ENCODE peak calls at places on chromosomes 3 and 15, in five cellular contexts. One of them, this sample, is unnamed. For H3K4me1 and H3K36me3, the result is how much of the 10 kb centered on the place peaks cover.

GRCh38 chr3:108018552-108018951 is 72.3 kb downstream of the CD47 start:
- DNase-seq in ascending aorta: no peak
- DNase-seq in GM23248: no peak
- DNase-seq in naive thymus-derived CD4-positive, alpha-beta T cell: no peak
- DNase-seq in mammary epithelial cell: no peak
- DNase-seq in this sample: no peak

GRCh38 chr3:139561959-139562676 is 22.6 kb upstream of the RBP1 start:
- DNase-seq in mammary epithelial cell: peak
- DNase-seq in naive thymus-derived CD4-positive, alpha-beta T cell: no peak
- DNase-seq in ascending aorta: no peak
- DNase-seq in GM23248: peak
- DNase-seq in this sample: peak

GRCh38 chr3:55402886-55403605 is 84.1 kb downstream of the WNT5A start:
- DNase-seq in ascending aorta: no peak
- DNase-seq in mammary epithelial cell: peak
- DNase-seq in GM23248: peak
- DNase-seq in naive thymus-derived CD4-positive, alpha-beta T cell: no peak
- DNase-seq in this sample: no peak

GRCh38 chr3:127746400-127747057 is 73.8 kb downstream of the ABTB1 start:
- DNase-seq in naive thymus-derived CD4-positive, alpha-beta T cell: no peak
- DNase-seq in mammary epithelial cell: no peak
- DNase-seq in GM23248: no peak
- DNase-seq in ascending aorta: no peak
- DNase-seq in this sample: no peak

GRCh38 chr3:119627461-119627860 is 29.8 kb downstream of the PLA1A start:
- DNase-seq in ascending aorta: peak
- DNase-seq in mammary epithelial cell: no peak
- DNase-seq in GM23248: no peak
- DNase-seq in naive thymus-derived CD4-positive, alpha-beta T cell: no peak
- DNase-seq in this sample: no peak

GRCh38 chr3:174784206-174784934 is 74.8 kb upstream of the NAALADL2 start:
- DNase-seq in mammary epithelial cell: no peak
- DNase-seq in naive thymus-derived CD4-positive, alpha-beta T cell: no peak
- DNase-seq in ascending aorta: no peak
- DNase-seq in GM23248: peak
- DNase-seq in this sample: peak

GRCh38 chr3:195100903-195101591 is 169.9 kb downstream of the XXYLT1 start:
- DNase-seq in GM23248: peak
- DNase-seq in mammary epithelial cell: no peak
- DNase-seq in ascending aorta: no peak
- DNase-seq in naive thymus-derived CD4-positive, alpha-beta T cell: no peak
- DNase-seq in this sample: peak

GRCh38 chr3:4826237-4827100 is 152.8 kb upstream of the BHLHE40 start:
- DNase-seq in GM23248: peak
- DNase-seq in ascending aorta: peak
- DNase-seq in mammary epithelial cell: no peak
- DNase-seq in naive thymus-derived CD4-positive, alpha-beta T cell: no peak
- DNase-seq in this sample: no peak

GRCh38 chr15:75641176-75641498 is 1.1 kb upstream of the IMP3 start:
- DNase-seq in naive thymus-derived CD4-positive, alpha-beta T cell: no peak
- DNase-seq in GM23248: no peak
- DNase-seq in mammary epithelial cell: no peak
- DNase-seq in ascending aorta: no peak
- DNase-seq in this sample: no peak

GRCh38 chr15:87849181-87849580 is 407.4 kb downstream of the NTRK3 start:
- DNase-seq in naive thymus-derived CD4-positive, alpha-beta T cell: no peak
- DNase-seq in ascending aorta: no peak
- DNase-seq in mammary epithelial cell: no peak
- DNase-seq in GM23248: peak
- DNase-seq in this sample: no peak

GRCh38 chr3:20103731-20104130 is 63.5 kb downstream of the KAT2B start:
- DNase-seq in ascending aorta: no peak
- DNase-seq in naive thymus-derived CD4-positive, alpha-beta T cell: no peak
- DNase-seq in GM23248: no peak
- DNase-seq in mammary epithelial cell: no peak
- DNase-seq in this sample: no peak

GRCh38 chr3:65130782-65131181 is 443.0 kb upstream of the ADAMTS9 start:
- DNase-seq in mammary epithelial cell: peak
- DNase-seq in ascending aorta: no peak
- DNase-seq in naive thymus-derived CD4-positive, alpha-beta T cell: no peak
- DNase-seq in GM23248: peak
- DNase-seq in this sample: no peak

GRCh38 chr15:101269479-101270223 is 7.6 kb downstream of the SELENOS start:
- DNase-seq in naive thymus-derived CD4-positive, alpha-beta T cell: no peak
- DNase-seq in ascending aorta: no peak
- DNase-seq in GM23248: peak
- DNase-seq in mammary epithelial cell: no peak
- DNase-seq in this sample: peak

GRCh38 chr3:83477563-83477962 is 1481.2 kb upstream of the CADM2 start:
- DNase-seq in mammary epithelial cell: no peak
- DNase-seq in GM23248: no peak
- DNase-seq in naive thymus-derived CD4-positive, alpha-beta T cell: no peak
- DNase-seq in ascending aorta: no peak
- DNase-seq in this sample: no peak

GRCh38 chr15:64651573-64652260 is 123.7 kb downstream of the RBPMS2 start:
- DNase-seq in mammary epithelial cell: peak
- DNase-seq in GM23248: no peak
- DNase-seq in naive thymus-derived CD4-positive, alpha-beta T cell: peak
- DNase-seq in ascending aorta: no peak
- DNase-seq in this sample: peak

GRCh38 chr3:11509175-11510000 is 134.3 kb downstream of the VGLL4 start:
- DNase-seq in naive thymus-derived CD4-positive, alpha-beta T cell: no peak
- DNase-seq in ascending aorta: peak
- DNase-seq in mammary epithelial cell: no peak
- DNase-seq in GM23248: peak
- DNase-seq in this sample: peak
- H3K4me1 ChIP-seq in naive thymus-derived CD4-positive, alpha-beta T cell: under half
- H3K4me1 ChIP-seq in ascending aorta: under half
- H3K4me1 ChIP-seq in mammary epithelial cell: under half
- H3K4me1 ChIP-seq in GM23248: under half
- H3K4me1 ChIP-seq in this sample: under half

GRCh38 chr15:85589873-85590272 is 204.9 kb downstream of the KLHL25 start:
- DNase-seq in naive thymus-derived CD4-positive, alpha-beta T cell: no peak
- DNase-seq in mammary epithelial cell: peak
- DNase-seq in ascending aorta: no peak
- DNase-seq in GM23248: peak
- DNase-seq in this sample: peak
- H3K36me3 ChIP-seq in naive thymus-derived CD4-positive, alpha-beta T cell: under half
- H3K36me3 ChIP-seq in mammary epithelial cell: under half
- H3K36me3 ChIP-seq in ascending aorta: under half
- H3K36me3 ChIP-seq in GM23248: under half
- H3K36me3 ChIP-seq in this sample: under half

GRCh38 chr3:187770224-187770623 is 25.0 kb upstream of the BCL6 start:
- DNase-seq in GM23248: no peak
- DNase-seq in ascending aorta: no peak
- DNase-seq in naive thymus-derived CD4-positive, alpha-beta T cell: no peak
- DNase-seq in mammary epithelial cell: no peak
- DNase-seq in this sample: no peak

GRCh38 chr3:187775549-187775948 is 30.3 kb upstream of the BCL6 start:
- DNase-seq in mammary epithelial cell: no peak
- DNase-seq in GM23248: no peak
- DNase-seq in ascending aorta: no peak
- DNase-seq in naive thymus-derived CD4-positive, alpha-beta T cell: no peak
- DNase-seq in this sample: no peak

GRCh38 chr3:187773963-187774789 is 28.9 kb upstream of the BCL6 start:
- DNase-seq in mammary epithelial cell: peak
- DNase-seq in ascending aorta: peak
- DNase-seq in GM23248: no peak
- DNase-seq in naive thymus-derived CD4-positive, alpha-beta T cell: no peak
- DNase-seq in this sample: no peak

GRCh38 chr3:187769771-187770170 is 24.5 kb upstream of the BCL6 start:
- DNase-seq in naive thymus-derived CD4-positive, alpha-beta T cell: no peak
- DNase-seq in GM23248: no peak
- DNase-seq in mammary epithelial cell: no peak
- DNase-seq in ascending aorta: no peak
- DNase-seq in this sample: no peak

DNA sequence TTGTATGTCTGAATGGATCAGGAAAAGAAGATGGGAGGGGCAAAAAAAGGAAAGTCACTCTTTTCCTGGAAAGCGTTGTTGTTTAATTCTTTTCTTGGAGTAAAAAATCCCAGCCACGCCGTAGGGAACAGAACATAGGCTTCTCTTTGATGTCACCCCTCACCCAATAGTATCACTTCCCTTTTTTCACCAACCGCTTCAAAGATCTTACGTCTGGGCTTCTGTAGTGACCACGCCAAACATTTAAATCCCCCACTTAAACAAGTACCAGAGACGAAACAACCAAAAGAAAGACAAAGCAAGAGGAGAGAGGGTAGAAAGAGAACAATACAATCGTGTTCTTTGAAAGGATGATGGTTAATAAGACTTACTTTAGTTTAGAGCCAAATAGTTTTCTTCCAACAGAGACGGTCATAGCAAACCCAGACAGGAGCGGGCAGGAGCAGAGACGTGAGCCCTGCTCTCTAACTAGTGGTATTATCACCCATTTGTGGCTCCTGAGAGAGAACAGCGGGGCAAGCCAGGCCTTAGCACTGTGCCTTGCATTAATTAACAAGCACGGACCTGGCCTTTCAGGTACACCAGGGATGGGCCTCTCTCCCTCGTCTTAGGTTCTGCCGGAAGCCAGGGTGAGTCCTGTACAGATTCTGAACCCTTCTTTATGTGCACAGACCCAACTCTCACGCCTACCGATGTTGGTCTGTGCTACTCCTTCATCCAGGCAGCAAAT is 28.1 kb upstream of the BCL6 start:
- DNase-seq in mammary epithelial cell: no peak
- DNase-seq in naive thymus-derived CD4-positive, alpha-beta T cell: no peak
- DNase-seq in ascending aorta: no peak
- DNase-seq in GM23248: no peak
- DNase-seq in this sample: no peak
- H3K4me1 ChIP-seq in mammary epithelial cell: under half
- H3K4me1 ChIP-seq in naive thymus-derived CD4-positive, alpha-beta T cell: under half
- H3K4me1 ChIP-seq in ascending aorta: under half
- H3K4me1 ChIP-seq in GM23248: under half
- H3K4me1 ChIP-seq in this sample: under half

DNA sequence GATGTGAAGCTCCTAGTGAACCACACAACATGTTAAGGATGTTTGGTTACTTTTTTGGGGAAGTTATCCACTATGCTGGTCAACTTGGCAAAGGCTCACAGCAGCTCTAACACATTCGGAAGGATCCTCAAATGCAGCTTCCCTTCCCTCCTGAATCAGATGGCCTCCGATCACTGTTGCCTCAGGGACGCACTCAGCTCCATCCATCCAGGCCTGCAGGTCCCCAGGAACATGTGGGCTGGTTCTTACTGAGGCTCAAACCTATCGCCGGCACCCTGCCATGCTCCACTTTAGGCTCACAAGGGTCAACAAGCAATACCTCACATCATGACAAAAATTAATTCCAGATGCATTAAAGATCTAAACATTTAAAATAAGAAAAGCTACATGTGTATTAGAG is 68.0 kb downstream of the CORO2B start:
- DNase-seq in GM23248: no peak
- DNase-seq in mammary epithelial cell: no peak
- DNase-seq in ascending aorta: no peak
- DNase-seq in naive thymus-derived CD4-positive, alpha-beta T cell: no peak
- DNase-seq in this sample: no peak
- H3K36me3 ChIP-seq in GM23248: under half
- H3K36me3 ChIP-seq in mammary epithelial cell: under half
- H3K36me3 ChIP-seq in ascending aorta: under half
- H3K36me3 ChIP-seq in naive thymus-derived CD4-positive, alpha-beta T cell: under half
- H3K36me3 ChIP-seq in this sample: under half

GRCh38 chr3:39386331-39386730 is 3.2 kb downstream of the SLC25A38 start:
- DNase-seq in mammary epithelial cell: no peak
- DNase-seq in ascending aorta: no peak
- DNase-seq in GM23248: no peak
- DNase-seq in naive thymus-derived CD4-positive, alpha-beta T cell: no peak
- DNase-seq in this sample: no peak

GRCh38 chr3:39388741-39389248 is 5.6 kb downstream of the SLC25A38 start:
- DNase-seq in GM23248: no peak
- DNase-seq in naive thymus-derived CD4-positive, alpha-beta T cell: no peak
- DNase-seq in mammary epithelial cell: no peak
- DNase-seq in ascending aorta: no peak
- DNase-seq in this sample: no peak

GRCh38 chr3:39385456-39386098 is 2.4 kb downstream of the SLC25A38 start:
- DNase-seq in GM23248: no peak
- DNase-seq in mammary epithelial cell: no peak
- DNase-seq in ascending aorta: no peak
- DNase-seq in naive thymus-derived CD4-positive, alpha-beta T cell: no peak
- DNase-seq in this sample: no peak

GRCh38 chr3:39384665-39385000 is 1.5 kb downstream of the SLC25A38 start:
- DNase-seq in naive thymus-derived CD4-positive, alpha-beta T cell: no peak
- DNase-seq in mammary epithelial cell: no peak
- DNase-seq in GM23248: no peak
- DNase-seq in ascending aorta: no peak
- DNase-seq in this sample: no peak

DNA sequence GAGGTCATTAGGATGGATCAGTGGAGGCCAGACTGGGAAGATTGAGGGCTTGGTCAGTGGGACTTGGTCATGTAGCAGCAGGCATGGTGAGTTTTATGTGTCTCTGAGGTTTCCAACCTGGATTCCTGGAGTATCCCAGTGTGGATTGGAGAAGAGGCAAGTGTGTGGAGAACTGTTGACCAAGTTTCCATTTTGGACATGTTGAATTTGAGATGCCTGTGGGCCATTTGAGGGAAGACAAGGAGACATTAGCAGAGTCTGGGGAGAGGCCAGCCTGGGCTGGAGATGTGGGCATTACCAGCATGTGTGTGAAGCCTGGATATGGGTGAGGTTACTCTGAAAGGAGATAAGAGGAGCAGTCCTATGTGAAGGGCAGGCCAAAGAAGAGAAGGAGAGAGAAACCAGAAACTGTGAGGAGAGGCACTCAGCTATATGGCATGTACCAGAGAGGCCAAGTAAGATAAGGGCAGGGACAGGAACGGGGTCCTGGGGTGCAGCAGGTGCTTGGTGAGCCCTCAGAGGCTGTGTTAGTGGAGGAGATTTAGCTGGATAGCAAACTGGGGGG is 4.3 kb downstream of the SLC25A38 start:
- DNase-seq in naive thymus-derived CD4-positive, alpha-beta T cell: no peak
- DNase-seq in mammary epithelial cell: no peak
- DNase-seq in GM23248: no peak
- DNase-seq in ascending aorta: no peak
- DNase-seq in this sample: no peak
- H3K4me1 ChIP-seq in naive thymus-derived CD4-positive, alpha-beta T cell: under half
- H3K4me1 ChIP-seq in mammary epithelial cell: under half
- H3K4me1 ChIP-seq in GM23248: under half
- H3K4me1 ChIP-seq in ascending aorta: under half
- H3K4me1 ChIP-seq in this sample: under half

GRCh38 chr15:90879730-90880366 is 4.5 kb upstream of the FES start:
- DNase-seq in naive thymus-derived CD4-positive, alpha-beta T cell: no peak
- DNase-seq in GM23248: no peak
- DNase-seq in ascending aorta: no peak
- DNase-seq in mammary epithelial cell: no peak
- DNase-seq in this sample: no peak
- H3K36me3 ChIP-seq in naive thymus-derived CD4-positive, alpha-beta T cell: half or more
- H3K36me3 ChIP-seq in GM23248: under half
- H3K36me3 ChIP-seq in ascending aorta: half or more
- H3K36me3 ChIP-seq in mammary epithelial cell: under half
- H3K36me3 ChIP-seq in this sample: half or more

GRCh38 chr3:49093853-49094767 is at the start of gene QRICH1:
- DNase-seq in ascending aorta: peak
- DNase-seq in GM23248: peak
- DNase-seq in mammary epithelial cell: peak
- DNase-seq in naive thymus-derived CD4-positive, alpha-beta T cell: peak
- DNase-seq in this sample: peak
- H3K4me1 ChIP-seq in ascending aorta: under half
- H3K4me1 ChIP-seq in GM23248: under half
- H3K4me1 ChIP-seq in mammary epithelial cell: under half
- H3K4me1 ChIP-seq in naive thymus-derived CD4-positive, alpha-beta T cell: under half
- H3K4me1 ChIP-seq in this sample: under half

GRCh38 chr3:14481646-14482036 is 58.5 kb downstream of the GRIP2 start:
- DNase-seq in naive thymus-derived CD4-positive, alpha-beta T cell: no peak
- DNase-seq in GM23248: no peak
- DNase-seq in mammary epithelial cell: no peak
- DNase-seq in ascending aorta: no peak
- DNase-seq in this sample: no peak
- H3K36me3 ChIP-seq in naive thymus-derived CD4-positive, alpha-beta T cell: half or more
- H3K36me3 ChIP-seq in GM23248: under half
- H3K36me3 ChIP-seq in mammary epithelial cell: under half
- H3K36me3 ChIP-seq in ascending aorta: under half
- H3K36me3 ChIP-seq in this sample: under half

This sample was measured in adipocyte.